ENCODE peak calls at places on chromosomes 16 and 17, in eight cellular contexts. One of them, this sample, is unnamed.

GRCh38 chr16:88928405-88929375 is 48.3 kb downstream of the CBFA2T3 start:
- DNase-seq in activated T-helper 1 cell treated with anti-CD3 and anti-CD28 coated beads, Interleukin-12 subunit alpha, Interleukin-12 subunit beta, Interleukin-2, Interleukin-4 antibody, amounts not matched to agents 30 ng/mL and 10 ng/mL and 1 ng/mL, durations not matched to agents 14 hours and 24 hours and 36 hours: no peak
- DNase-seq in left cardiac atrium: no peak
- DNase-seq in HepG2: peak; percentile 68
- DNase-seq in skeletal muscle cell: no peak
- DNase-seq in CD8-positive, alpha-beta T cell: no peak
- DNase-seq in kidney glomerular epithelial cell: no peak
- DNase-seq in effector memory CD8-positive, alpha-beta T cell: no peak
- DNase-seq in this sample: no peak

GRCh38 chr17:58096892-58097291 is 13.7 kb downstream of the DYNLL2 start:
- DNase-seq in activated T-helper 1 cell treated with anti-CD3 and anti-CD28 coated beads, Interleukin-12 subunit alpha, Interleukin-12 subunit beta, Interleukin-2, Interleukin-4 antibody, amounts not matched to agents 30 ng/mL and 10 ng/mL and 1 ng/mL, durations not matched to agents 14 hours and 24 hours and 36 hours: no peak
- DNase-seq in left cardiac atrium: no peak
- DNase-seq in HepG2: no peak
- DNase-seq in skeletal muscle cell: no peak
- DNase-seq in CD8-positive, alpha-beta T cell: no peak
- DNase-seq in kidney glomerular epithelial cell: no peak
- DNase-seq in effector memory CD8-positive, alpha-beta T cell: no peak
- DNase-seq in this sample: no peak

GRCh38 chr16:81647527-81647926 is 131.6 kb upstream of the PLCG2 start:
- DNase-seq in activated T-helper 1 cell treated with anti-CD3 and anti-CD28 coated beads, Interleukin-12 subunit alpha, Interleukin-12 subunit beta, Interleukin-2, Interleukin-4 antibody, amounts not matched to agents 30 ng/mL and 10 ng/mL and 1 ng/mL, durations not matched to agents 14 hours and 24 hours and 36 hours: no peak
- DNase-seq in left cardiac atrium: no peak
- DNase-seq in HepG2: no peak
- DNase-seq in skeletal muscle cell: no peak
- DNase-seq in CD8-positive, alpha-beta T cell: no peak
- DNase-seq in kidney glomerular epithelial cell: peak; percentile 59
- DNase-seq in effector memory CD8-positive, alpha-beta T cell: no peak
- DNase-seq in this sample: no peak

GRCh38 chr17:79388556-79389295 is 222.1 kb downstream of the RBFOX3 start:
- DNase-seq in activated T-helper 1 cell treated with anti-CD3 and anti-CD28 coated beads, Interleukin-12 subunit alpha, Interleukin-12 subunit beta, Interleukin-2, Interleukin-4 antibody, amounts not matched to agents 30 ng/mL and 10 ng/mL and 1 ng/mL, durations not matched to agents 14 hours and 24 hours and 36 hours: no peak
- DNase-seq in left cardiac atrium: peak; percentile 40
- DNase-seq in HepG2: peak; percentile 34
- DNase-seq in skeletal muscle cell: no peak
- DNase-seq in CD8-positive, alpha-beta T cell: no peak
- DNase-seq in kidney glomerular epithelial cell: peak; percentile 0
- DNase-seq in effector memory CD8-positive, alpha-beta T cell: no peak
- DNase-seq in this sample: no peak

GRCh38 chr16:27405546-27406451 is 3.8 kb downstream of the IL21R start:
- DNase-seq in activated T-helper 1 cell treated with anti-CD3 and anti-CD28 coated beads, Interleukin-12 subunit alpha, Interleukin-12 subunit beta, Interleukin-2, Interleukin-4 antibody, amounts not matched to agents 30 ng/mL and 10 ng/mL and 1 ng/mL, durations not matched to agents 14 hours and 24 hours and 36 hours: no peak
- DNase-seq in left cardiac atrium: peak; percentile 33
- DNase-seq in HepG2: no peak
- DNase-seq in skeletal muscle cell: no peak
- DNase-seq in CD8-positive, alpha-beta T cell: no peak
- DNase-seq in kidney glomerular epithelial cell: no peak
- DNase-seq in effector memory CD8-positive, alpha-beta T cell: no peak
- DNase-seq in this sample: no peak

GRCh38 chr17:35725917-35726608 is 5.4 kb upstream of the RASL10B start:
- DNase-seq in activated T-helper 1 cell treated with anti-CD3 and anti-CD28 coated beads, Interleukin-12 subunit alpha, Interleukin-12 subunit beta, Interleukin-2, Interleukin-4 antibody, amounts not matched to agents 30 ng/mL and 10 ng/mL and 1 ng/mL, durations not matched to agents 14 hours and 24 hours and 36 hours: no peak
- DNase-seq in left cardiac atrium: no peak
- DNase-seq in HepG2: no peak
- DNase-seq in skeletal muscle cell: no peak
- DNase-seq in CD8-positive, alpha-beta T cell: no peak
- DNase-seq in kidney glomerular epithelial cell: no peak
- DNase-seq in effector memory CD8-positive, alpha-beta T cell: no peak
- DNase-seq in this sample: no peak

GRCh38 chr16:81513204-81514040 is 68.8 kb downstream of the CMIP start:
- DNase-seq in activated T-helper 1 cell treated with anti-CD3 and anti-CD28 coated beads, Interleukin-12 subunit alpha, Interleukin-12 subunit beta, Interleukin-2, Interleukin-4 antibody, amounts not matched to agents 30 ng/mL and 10 ng/mL and 1 ng/mL, durations not matched to agents 14 hours and 24 hours and 36 hours: no peak
- DNase-seq in left cardiac atrium: peak; percentile 90
- DNase-seq in HepG2: peak; percentile 90
- DNase-seq in skeletal muscle cell: no peak
- DNase-seq in CD8-positive, alpha-beta T cell: no peak
- DNase-seq in kidney glomerular epithelial cell: no peak
- DNase-seq in effector memory CD8-positive, alpha-beta T cell: no peak
- DNase-seq in this sample: no peak

GRCh38 chr17:9544221-9544620 is 31.4 kb downstream of the STX8 start:
- DNase-seq in activated T-helper 1 cell treated with anti-CD3 and anti-CD28 coated beads, Interleukin-12 subunit alpha, Interleukin-12 subunit beta, Interleukin-2, Interleukin-4 antibody, amounts not matched to agents 30 ng/mL and 10 ng/mL and 1 ng/mL, durations not matched to agents 14 hours and 24 hours and 36 hours: no peak
- DNase-seq in left cardiac atrium: no peak
- DNase-seq in HepG2: no peak
- DNase-seq in skeletal muscle cell: no peak
- DNase-seq in CD8-positive, alpha-beta T cell: no peak
- DNase-seq in kidney glomerular epithelial cell: peak; percentile 89
- DNase-seq in effector memory CD8-positive, alpha-beta T cell: no peak
- DNase-seq in this sample: no peak

GRCh38 chr16:1204941-1205340 is 20.1 kb downstream of the TPSG1 start:
- DNase-seq in activated T-helper 1 cell treated with anti-CD3 and anti-CD28 coated beads, Interleukin-12 subunit alpha, Interleukin-12 subunit beta, Interleukin-2, Interleukin-4 antibody, amounts not matched to agents 30 ng/mL and 10 ng/mL and 1 ng/mL, durations not matched to agents 14 hours and 24 hours and 36 hours: no peak
- DNase-seq in left cardiac atrium: no peak
- DNase-seq in HepG2: no peak
- DNase-seq in skeletal muscle cell: no peak
- DNase-seq in CD8-positive, alpha-beta T cell: no peak
- DNase-seq in kidney glomerular epithelial cell: no peak
- DNase-seq in effector memory CD8-positive, alpha-beta T cell: no peak
- DNase-seq in this sample: no peak

GRCh38 chr16:53905028-53905427 is 201.1 kb downstream of the FTO start:
- DNase-seq in activated T-helper 1 cell treated with anti-CD3 and anti-CD28 coated beads, Interleukin-12 subunit alpha, Interleukin-12 subunit beta, Interleukin-2, Interleukin-4 antibody, amounts not matched to agents 30 ng/mL and 10 ng/mL and 1 ng/mL, durations not matched to agents 14 hours and 24 hours and 36 hours: no peak
- DNase-seq in left cardiac atrium: no peak
- DNase-seq in HepG2: no peak
- DNase-seq in skeletal muscle cell: no peak
- DNase-seq in CD8-positive, alpha-beta T cell: no peak
- DNase-seq in kidney glomerular epithelial cell: no peak
- DNase-seq in effector memory CD8-positive, alpha-beta T cell: no peak
- DNase-seq in this sample: no peak

GRCh38 chr16:19136549-19137196 is 22.9 kb downstream of the ITPRIPL2 start:
- DNase-seq in activated T-helper 1 cell treated with anti-CD3 and anti-CD28 coated beads, Interleukin-12 subunit alpha, Interleukin-12 subunit beta, Interleukin-2, Interleukin-4 antibody, amounts not matched to agents 30 ng/mL and 10 ng/mL and 1 ng/mL, durations not matched to agents 14 hours and 24 hours and 36 hours: no peak
- DNase-seq in left cardiac atrium: no peak
- DNase-seq in HepG2: no peak
- DNase-seq in skeletal muscle cell: no peak
- DNase-seq in CD8-positive, alpha-beta T cell: no peak
- DNase-seq in kidney glomerular epithelial cell: no peak
- DNase-seq in effector memory CD8-positive, alpha-beta T cell: no peak
- DNase-seq in this sample: no peak

GRCh38 chr17:47288531-47289116 is 35.0 kb downstream of the ITGB3 start:
- DNase-seq in activated T-helper 1 cell treated with anti-CD3 and anti-CD28 coated beads, Interleukin-12 subunit alpha, Interleukin-12 subunit beta, Interleukin-2, Interleukin-4 antibody, amounts not matched to agents 30 ng/mL and 10 ng/mL and 1 ng/mL, durations not matched to agents 14 hours and 24 hours and 36 hours: no peak
- DNase-seq in left cardiac atrium: no peak
- DNase-seq in HepG2: no peak
- DNase-seq in skeletal muscle cell: no peak
- DNase-seq in CD8-positive, alpha-beta T cell: no peak
- DNase-seq in kidney glomerular epithelial cell: no peak
- DNase-seq in effector memory CD8-positive, alpha-beta T cell: no peak
- DNase-seq in this sample: no peak

GRCh38 chr17:44795928-44796327 is 34.2 kb downstream of the GJC1 start:
- DNase-seq in activated T-helper 1 cell treated with anti-CD3 and anti-CD28 coated beads, Interleukin-12 subunit alpha, Interleukin-12 subunit beta, Interleukin-2, Interleukin-4 antibody, amounts not matched to agents 30 ng/mL and 10 ng/mL and 1 ng/mL, durations not matched to agents 14 hours and 24 hours and 36 hours: no peak
- DNase-seq in left cardiac atrium: no peak
- DNase-seq in HepG2: no peak
- DNase-seq in skeletal muscle cell: no peak
- DNase-seq in CD8-positive, alpha-beta T cell: no peak
- DNase-seq in kidney glomerular epithelial cell: no peak
- DNase-seq in effector memory CD8-positive, alpha-beta T cell: no peak
- DNase-seq in this sample: no peak

GRCh38 chr16:57617604-57618111 is 10.8 kb upstream of the ADGRG1 start:
- DNase-seq in activated T-helper 1 cell treated with anti-CD3 and anti-CD28 coated beads, Interleukin-12 subunit alpha, Interleukin-12 subunit beta, Interleukin-2, Interleukin-4 antibody, amounts not matched to agents 30 ng/mL and 10 ng/mL and 1 ng/mL, durations not matched to agents 14 hours and 24 hours and 36 hours: no peak
- DNase-seq in left cardiac atrium: peak; percentile 11
- DNase-seq in HepG2: no peak
- DNase-seq in skeletal muscle cell: no peak
- DNase-seq in CD8-positive, alpha-beta T cell: no peak
- DNase-seq in kidney glomerular epithelial cell: no peak
- DNase-seq in effector memory CD8-positive, alpha-beta T cell: no peak
- DNase-seq in this sample: no peak

GRCh38 chr17:57459286-57459915 is 203.1 kb downstream of the MSI2 start:
- DNase-seq in activated T-helper 1 cell treated with anti-CD3 and anti-CD28 coated beads, Interleukin-12 subunit alpha, Interleukin-12 subunit beta, Interleukin-2, Interleukin-4 antibody, amounts not matched to agents 30 ng/mL and 10 ng/mL and 1 ng/mL, durations not matched to agents 14 hours and 24 hours and 36 hours: no peak
- DNase-seq in left cardiac atrium: no peak
- DNase-seq in HepG2: peak; percentile 100
- DNase-seq in skeletal muscle cell: no peak
- DNase-seq in CD8-positive, alpha-beta T cell: no peak
- DNase-seq in kidney glomerular epithelial cell: peak; percentile 35
- DNase-seq in effector memory CD8-positive, alpha-beta T cell: no peak
- DNase-seq in this sample: no peak

GRCh38 chr17:60901806-60902205 is 224.2 kb downstream of the BCAS3 start:
- DNase-seq in activated T-helper 1 cell treated with anti-CD3 and anti-CD28 coated beads, Interleukin-12 subunit alpha, Interleukin-12 subunit beta, Interleukin-2, Interleukin-4 antibody, amounts not matched to agents 30 ng/mL and 10 ng/mL and 1 ng/mL, durations not matched to agents 14 hours and 24 hours and 36 hours: no peak
- DNase-seq in left cardiac atrium: no peak
- DNase-seq in HepG2: no peak
- DNase-seq in skeletal muscle cell: no peak
- DNase-seq in CD8-positive, alpha-beta T cell: no peak
- DNase-seq in kidney glomerular epithelial cell: peak; percentile 29
- DNase-seq in effector memory CD8-positive, alpha-beta T cell: no peak
- DNase-seq in this sample: no peak

GRCh38 chr17:63838586-63839184 is 3.8 kb downstream of the SMARCD2 start:
- DNase-seq in activated T-helper 1 cell treated with anti-CD3 and anti-CD28 coated beads, Interleukin-12 subunit alpha, Interleukin-12 subunit beta, Interleukin-2, Interleukin-4 antibody, amounts not matched to agents 30 ng/mL and 10 ng/mL and 1 ng/mL, durations not matched to agents 14 hours and 24 hours and 36 hours: no peak
- DNase-seq in left cardiac atrium: peak; percentile 93
- DNase-seq in HepG2: no peak
- DNase-seq in skeletal muscle cell: peak; percentile 91
- DNase-seq in CD8-positive, alpha-beta T cell: no peak
- DNase-seq in kidney glomerular epithelial cell: no peak
- DNase-seq in effector memory CD8-positive, alpha-beta T cell: no peak
- DNase-seq in this sample: no peak

GRCh38 chr17:70278846-70279465 is 109.6 kb downstream of the KCNJ2 start:
- DNase-seq in activated T-helper 1 cell treated with anti-CD3 and anti-CD28 coated beads, Interleukin-12 subunit alpha, Interleukin-12 subunit beta, Interleukin-2, Interleukin-4 antibody, amounts not matched to agents 30 ng/mL and 10 ng/mL and 1 ng/mL, durations not matched to agents 14 hours and 24 hours and 36 hours: no peak
- DNase-seq in left cardiac atrium: no peak
- DNase-seq in HepG2: no peak
- DNase-seq in skeletal muscle cell: no peak
- DNase-seq in CD8-positive, alpha-beta T cell: no peak
- DNase-seq in kidney glomerular epithelial cell: no peak
- DNase-seq in effector memory CD8-positive, alpha-beta T cell: no peak
- DNase-seq in this sample: no peak

GRCh38 chr16:64615647-64616280 is 506.1 kb downstream of the CDH11 start:
- DNase-seq in activated T-helper 1 cell treated with anti-CD3 and anti-CD28 coated beads, Interleukin-12 subunit alpha, Interleukin-12 subunit beta, Interleukin-2, Interleukin-4 antibody, amounts not matched to agents 30 ng/mL and 10 ng/mL and 1 ng/mL, durations not matched to agents 14 hours and 24 hours and 36 hours: no peak
- DNase-seq in left cardiac atrium: no peak
- DNase-seq in HepG2: no peak
- DNase-seq in skeletal muscle cell: peak; percentile 26
- DNase-seq in CD8-positive, alpha-beta T cell: no peak
- DNase-seq in kidney glomerular epithelial cell: no peak
- DNase-seq in effector memory CD8-positive, alpha-beta T cell: no peak
- DNase-seq in this sample: no peak

This sample was measured in CD4-positive, alpha-beta memory T cell.